ENCODE peak calls at places on chromosomes 7 and 10, in ten cellular contexts. One of them, this sample, is unnamed.

GRCh38 chr10:109962247-109962646 is 38.9 kb upstream of the XPNPEP1 start:
- DNase-seq in PC-9: no peak
- DNase-seq in IMR-90: peak
- DNase-seq in ovary: no peak
- DNase-seq in pancreas: no peak
- DNase-seq in breast epithelium: no peak
- DNase-seq in OCI-LY7: no peak
- DNase-seq in body of pancreas: no peak
- DNase-seq in astrocyte of the cerebellum: no peak
- DNase-seq in lung: no peak
- DNase-seq in this sample: no peak

GRCh38 chr7:95527033-95527775 is 41.5 kb downstream of the ASB4 start:
- DNase-seq in IMR-90: peak
- DNase-seq in body of pancreas: peak
- DNase-seq in PC-9: peak
- DNase-seq in breast epithelium: no peak
- DNase-seq in astrocyte of the cerebellum: peak
- DNase-seq in lung: peak
- DNase-seq in ovary: no peak
- DNase-seq in pancreas: peak
- DNase-seq in OCI-LY7: peak
- DNase-seq in this sample: peak

GRCh38 chr7:120949393-120949799 is 1.2 kb upstream of the ING3 start:
- DNase-seq in PC-9: no peak
- DNase-seq in lung: no peak
- DNase-seq in OCI-LY7: peak
- DNase-seq in breast epithelium: no peak
- DNase-seq in IMR-90: no peak
- DNase-seq in pancreas: no peak
- DNase-seq in ovary: no peak
- DNase-seq in body of pancreas: no peak
- DNase-seq in astrocyte of the cerebellum: no peak
- DNase-seq in this sample: no peak

GRCh38 chr10:35466170-35466569 is 129.9 kb downstream of the CCNY start:
- DNase-seq in IMR-90: no peak
- DNase-seq in body of pancreas: no peak
- DNase-seq in OCI-LY7: no peak
- DNase-seq in astrocyte of the cerebellum: no peak
- DNase-seq in breast epithelium: no peak
- DNase-seq in pancreas: no peak
- DNase-seq in lung: no peak
- DNase-seq in ovary: no peak
- DNase-seq in PC-9: no peak
- DNase-seq in this sample: no peak

GRCh38 chr7:126723966-126724544 is 528.7 kb downstream of the GRM8 start:
- DNase-seq in astrocyte of the cerebellum: no peak
- DNase-seq in breast epithelium: no peak
- DNase-seq in ovary: no peak
- DNase-seq in IMR-90: no peak
- DNase-seq in body of pancreas: no peak
- DNase-seq in PC-9: no peak
- DNase-seq in lung: no peak
- DNase-seq in pancreas: no peak
- DNase-seq in OCI-LY7: no peak
- DNase-seq in this sample: no peak

GRCh38 chr7:30880941-30881340 is 30.7 kb upstream of the AQP1 start:
- DNase-seq in pancreas: no peak
- DNase-seq in astrocyte of the cerebellum: no peak
- DNase-seq in OCI-LY7: no peak
- DNase-seq in ovary: no peak
- DNase-seq in PC-9: no peak
- DNase-seq in IMR-90: no peak
- DNase-seq in body of pancreas: no peak
- DNase-seq in breast epithelium: no peak
- DNase-seq in lung: no peak
- DNase-seq in this sample: no peak

GRCh38 chr10:43026039-43026973 is 50.6 kb upstream of the RET start:
- DNase-seq in lung: peak
- DNase-seq in astrocyte of the cerebellum: no peak
- DNase-seq in breast epithelium: peak
- DNase-seq in IMR-90: no peak
- DNase-seq in OCI-LY7: no peak
- DNase-seq in body of pancreas: no peak
- DNase-seq in pancreas: no peak
- DNase-seq in ovary: no peak
- DNase-seq in PC-9: peak
- DNase-seq in this sample: no peak

GRCh38 chr7:135714534-135715009 is 13.4 kb downstream of the SLC13A4 start:
- DNase-seq in body of pancreas: no peak
- DNase-seq in IMR-90: peak
- DNase-seq in pancreas: no peak
- DNase-seq in PC-9: peak
- DNase-seq in lung: no peak
- DNase-seq in astrocyte of the cerebellum: no peak
- DNase-seq in ovary: no peak
- DNase-seq in OCI-LY7: no peak
- DNase-seq in breast epithelium: no peak
- DNase-seq in this sample: no peak

GRCh38 chr7:139752600-139752999 is 25.2 kb downstream of the HIPK2 start:
- DNase-seq in IMR-90: no peak
- DNase-seq in lung: no peak
- DNase-seq in astrocyte of the cerebellum: no peak
- DNase-seq in OCI-LY7: no peak
- DNase-seq in body of pancreas: no peak
- DNase-seq in PC-9: no peak
- DNase-seq in ovary: no peak
- DNase-seq in breast epithelium: no peak
- DNase-seq in pancreas: no peak
- DNase-seq in this sample: no peak

GRCh38 chr7:139750459-139751095 is 27.2 kb downstream of the HIPK2 start:
- DNase-seq in OCI-LY7: no peak
- DNase-seq in breast epithelium: no peak
- DNase-seq in body of pancreas: no peak
- DNase-seq in IMR-90: no peak
- DNase-seq in PC-9: no peak
- DNase-seq in lung: no peak
- DNase-seq in pancreas: no peak
- DNase-seq in ovary: no peak
- DNase-seq in astrocyte of the cerebellum: no peak
- DNase-seq in this sample: no peak

GRCh38 chr7:139752148-139752547 is 25.6 kb downstream of the HIPK2 start:
- DNase-seq in astrocyte of the cerebellum: no peak
- DNase-seq in breast epithelium: no peak
- DNase-seq in pancreas: no peak
- DNase-seq in IMR-90: no peak
- DNase-seq in ovary: no peak
- DNase-seq in lung: no peak
- DNase-seq in body of pancreas: no peak
- DNase-seq in PC-9: no peak
- DNase-seq in OCI-LY7: no peak
- DNase-seq in this sample: no peak

GRCh38 chr7:139753693-139754111 is 24.1 kb downstream of the HIPK2 start:
- DNase-seq in PC-9: no peak
- DNase-seq in breast epithelium: no peak
- DNase-seq in body of pancreas: no peak
- DNase-seq in astrocyte of the cerebellum: no peak
- DNase-seq in ovary: no peak
- DNase-seq in pancreas: no peak
- DNase-seq in lung: no peak
- DNase-seq in OCI-LY7: no peak
- DNase-seq in IMR-90: no peak
- DNase-seq in this sample: no peak

DNA sequence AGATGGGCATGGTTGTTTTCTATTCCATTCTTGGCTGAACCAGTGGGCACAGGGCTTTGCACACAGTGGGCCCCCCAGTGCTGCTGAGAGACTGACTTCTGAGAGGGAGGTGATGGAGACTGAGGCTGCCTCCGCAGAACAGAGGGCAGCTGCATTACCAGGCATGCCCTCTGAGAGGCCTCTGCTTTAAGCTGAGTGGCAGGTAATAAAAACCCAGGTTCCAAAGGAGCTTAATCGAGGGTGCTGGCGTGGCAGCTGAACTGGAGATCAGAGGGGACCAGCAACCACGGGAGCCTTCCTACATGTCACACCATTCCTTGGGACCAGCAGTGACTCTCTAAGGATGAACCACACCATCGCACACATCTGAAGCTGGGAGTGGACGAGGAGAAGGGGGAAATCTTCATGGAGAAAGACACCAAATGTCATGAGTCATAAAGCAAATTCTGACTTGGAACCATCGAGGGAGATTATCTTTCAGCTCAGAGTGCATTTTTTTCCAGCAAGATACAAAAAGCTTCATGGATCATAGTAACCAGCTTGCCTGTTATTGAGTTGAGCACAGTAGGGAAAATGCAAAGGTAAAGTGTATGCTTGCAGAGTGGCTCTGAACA is 24.6 kb downstream of the HIPK2 start:
- DNase-seq in PC-9: no peak
- DNase-seq in IMR-90: peak
- DNase-seq in ovary: no peak
- DNase-seq in breast epithelium: no peak
- DNase-seq in pancreas: no peak
- DNase-seq in OCI-LY7: no peak
- DNase-seq in lung: no peak
- DNase-seq in body of pancreas: no peak
- DNase-seq in astrocyte of the cerebellum: no peak
- DNase-seq in this sample: no peak
- TF ChIP-seq CTCF in PC-9: peak
- TF ChIP-seq CTCF in IMR-90: peak
- TF ChIP-seq CTCF in ovary: no peak
- TF ChIP-seq CTCF in breast epithelium: no peak
- TF ChIP-seq CTCF in pancreas: no peak
- TF ChIP-seq CTCF in OCI-LY7: peak
- TF ChIP-seq CTCF in lung: no peak
- TF ChIP-seq CTCF in body of pancreas: no peak
- TF ChIP-seq CTCF in astrocyte of the cerebellum: no peak
- TF ChIP-seq CTCF in this sample: no peak

GRCh38 chr10:6274040-6274439 is 71.3 kb downstream of the PFKFB3 start:
- DNase-seq in breast epithelium: no peak
- DNase-seq in IMR-90: peak
- DNase-seq in OCI-LY7: no peak
- DNase-seq in PC-9: peak
- DNase-seq in ovary: no peak
- DNase-seq in lung: no peak
- DNase-seq in pancreas: no peak
- DNase-seq in body of pancreas: no peak
- DNase-seq in astrocyte of the cerebellum: no peak
- DNase-seq in this sample: no peak

GRCh38 chr10:6272126-6272525 is 69.4 kb downstream of the PFKFB3 start:
- DNase-seq in ovary: no peak
- DNase-seq in body of pancreas: no peak
- DNase-seq in astrocyte of the cerebellum: no peak
- DNase-seq in breast epithelium: no peak
- DNase-seq in lung: no peak
- DNase-seq in pancreas: no peak
- DNase-seq in PC-9: no peak
- DNase-seq in IMR-90: no peak
- DNase-seq in OCI-LY7: no peak
- DNase-seq in this sample: no peak

GRCh38 chr10:6273351-6273750 is 70.6 kb downstream of the PFKFB3 start:
- DNase-seq in body of pancreas: no peak
- DNase-seq in IMR-90: no peak
- DNase-seq in PC-9: no peak
- DNase-seq in OCI-LY7: no peak
- DNase-seq in astrocyte of the cerebellum: no peak
- DNase-seq in pancreas: no peak
- DNase-seq in breast epithelium: no peak
- DNase-seq in lung: peak
- DNase-seq in ovary: no peak
- DNase-seq in this sample: no peak

GRCh38 chr10:6274504-6274903 is 71.8 kb downstream of the PFKFB3 start:
- DNase-seq in breast epithelium: no peak
- DNase-seq in astrocyte of the cerebellum: no peak
- DNase-seq in IMR-90: no peak
- DNase-seq in OCI-LY7: no peak
- DNase-seq in ovary: no peak
- DNase-seq in PC-9: no peak
- DNase-seq in lung: no peak
- DNase-seq in body of pancreas: no peak
- DNase-seq in pancreas: no peak
- DNase-seq in this sample: no peak

DNA sequence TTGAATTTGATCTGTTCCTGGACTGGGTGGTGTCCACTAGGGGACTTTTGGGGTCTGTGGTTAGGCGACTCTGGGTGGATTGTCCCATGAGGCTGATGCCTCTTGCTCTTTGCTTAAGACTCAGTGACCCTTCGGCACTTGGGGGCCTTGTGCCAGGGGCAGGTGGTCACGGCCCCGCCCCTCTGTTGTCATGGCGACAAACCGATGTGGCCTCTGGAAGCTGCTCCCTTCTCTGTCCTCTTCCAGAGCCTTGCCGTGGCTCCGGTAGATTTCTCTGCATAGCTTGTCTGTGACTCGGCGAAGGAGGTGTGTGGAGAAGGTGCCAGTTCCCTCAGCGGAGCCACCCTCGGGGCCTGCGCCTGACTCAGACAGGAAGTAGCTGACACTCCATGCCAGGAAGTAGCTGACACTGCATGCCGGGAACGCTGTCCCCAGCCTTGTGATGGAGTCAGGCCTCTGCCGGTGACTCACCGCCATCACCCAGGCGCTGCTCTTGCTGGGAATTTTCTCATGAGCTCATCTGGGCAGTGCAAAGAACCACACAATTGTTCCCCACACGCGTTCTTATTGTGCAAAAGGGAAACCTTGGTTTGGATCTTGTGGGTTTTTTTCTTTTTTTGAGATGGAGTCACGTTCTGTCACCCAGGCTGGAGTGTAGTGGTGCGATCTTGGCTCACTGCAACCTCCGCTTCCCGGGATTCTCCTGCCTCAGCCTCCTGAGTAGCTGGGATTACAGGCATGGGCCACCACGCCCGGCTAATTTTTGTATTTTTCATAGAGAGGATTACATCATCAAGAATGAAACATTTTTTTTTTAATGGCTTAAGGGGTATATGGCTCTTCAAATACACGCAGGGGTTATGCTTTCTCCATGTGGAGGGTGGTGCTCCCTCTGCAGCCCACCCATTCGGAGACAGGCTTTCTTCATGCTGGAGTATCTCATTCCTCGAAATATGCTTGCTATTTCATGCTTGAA is 72.6 kb downstream of the PFKFB3 start:
- DNase-seq in breast epithelium: peak
- DNase-seq in pancreas: peak
- DNase-seq in astrocyte of the cerebellum: peak
- DNase-seq in lung: peak
- DNase-seq in IMR-90: peak
- DNase-seq in ovary: peak
- DNase-seq in body of pancreas: peak
- DNase-seq in PC-9: peak
- DNase-seq in OCI-LY7: no peak
- DNase-seq in this sample: peak
- TF ChIP-seq CTCF in breast epithelium: no peak
- TF ChIP-seq CTCF in pancreas: no peak
- TF ChIP-seq CTCF in astrocyte of the cerebellum: no peak
- TF ChIP-seq CTCF in lung: no peak
- TF ChIP-seq CTCF in IMR-90: no peak
- TF ChIP-seq CTCF in ovary: no peak
- TF ChIP-seq CTCF in body of pancreas: no peak
- TF ChIP-seq CTCF in PC-9: no peak
- TF ChIP-seq CTCF in OCI-LY7: no peak
- TF ChIP-seq CTCF in this sample: no peak

DNA sequence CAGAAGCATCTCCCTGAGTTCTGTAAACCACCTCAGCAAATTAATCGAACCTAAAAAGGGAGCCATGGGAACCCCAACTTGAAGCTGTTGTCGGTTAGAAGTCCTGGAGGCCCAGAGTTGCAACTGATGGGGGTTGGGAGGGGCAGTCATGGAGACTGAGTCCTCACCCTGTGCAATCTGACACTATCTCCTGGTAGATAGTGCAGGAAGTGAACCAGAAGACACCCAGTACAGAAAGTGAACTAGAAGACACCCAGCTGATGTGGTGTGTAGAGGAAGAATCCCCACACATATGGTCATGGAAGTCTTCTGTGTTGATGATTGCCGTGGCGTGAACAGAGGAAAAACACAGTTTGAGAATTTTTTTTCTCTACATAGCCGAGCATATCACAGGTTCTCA is 58.8 kb upstream of the SRRM3 start:
- DNase-seq in OCI-LY7: peak
- DNase-seq in pancreas: no peak
- DNase-seq in breast epithelium: no peak
- DNase-seq in IMR-90: no peak
- DNase-seq in lung: no peak
- DNase-seq in body of pancreas: no peak
- DNase-seq in PC-9: no peak
- DNase-seq in astrocyte of the cerebellum: no peak
- DNase-seq in ovary: no peak
- DNase-seq in this sample: no peak
- TF ChIP-seq CTCF in OCI-LY7: no peak
- TF ChIP-seq CTCF in pancreas: no peak
- TF ChIP-seq CTCF in breast epithelium: no peak
- TF ChIP-seq CTCF in IMR-90: no peak
- TF ChIP-seq CTCF in lung: no peak
- TF ChIP-seq CTCF in body of pancreas: no peak
- TF ChIP-seq CTCF in PC-9: no peak
- TF ChIP-seq CTCF in astrocyte of the cerebellum: no peak
- TF ChIP-seq CTCF in ovary: no peak
- TF ChIP-seq CTCF in this sample: no peak

GRCh38 chr7:151626422-151627115 is 106.9 kb upstream of the RHEB start:
- DNase-seq in lung: peak
- DNase-seq in pancreas: peak
- DNase-seq in ovary: no peak
- DNase-seq in OCI-LY7: peak
- DNase-seq in breast epithelium: no peak
- DNase-seq in body of pancreas: peak
- DNase-seq in IMR-90: no peak
- DNase-seq in PC-9: peak
- DNase-seq in astrocyte of the cerebellum: no peak
- DNase-seq in this sample: no peak
- TF ChIP-seq CTCF in lung: peak
- TF ChIP-seq CTCF in pancreas: peak
- TF ChIP-seq CTCF in ovary: no peak
- TF ChIP-seq CTCF in OCI-LY7: peak
- TF ChIP-seq CTCF in breast epithelium: peak
- TF ChIP-seq CTCF in body of pancreas: peak
- TF ChIP-seq CTCF in IMR-90: peak
- TF ChIP-seq CTCF in PC-9: peak
- TF ChIP-seq CTCF in astrocyte of the cerebellum: peak
- TF ChIP-seq CTCF in this sample: no peak